ENCODE peak calls at places on chromosomes 7 and 10, in five cellular contexts. N is K562, H is HepG2, T is GM12878, Q is SK-N-SH. K is an unnamed sample.

GRCh38 chr10:110226926-110227641 is 19.7 kb downstream of the MXI1 start:
- DNase-seq in N (peak; percentile 84), H (no peak), T (no peak), Q (no peak), K (peak; percentile 82)

GRCh38 chr10:52729259-52730104 is 43.1 kb downstream of the MBL2 start:
- DNase-seq in N (no peak), Q (peak; percentile 56), T (no peak), H (peak; percentile 12), K (no peak)

GRCh38 chr10:129773359-129773990 is 190.6 kb downstream of the EBF3 start:
- DNase-seq in Q (no peak), H (no peak), T (no peak), N (no peak), K (no peak)

GRCh38 chr7:159091041-159091440 is 53.6 kb downstream of the VIPR2 start:
- DNase-seq in Q (no peak), T (no peak), N (no peak), H (no peak), K (no peak)

GRCh38 chr7:105905209-105905910 is 29.0 kb upstream of the ATXN7L1 start:
- DNase-seq in N (no peak), T (no peak), Q (no peak), H (no peak), K (no peak)

GRCh38 chr10:29160110-29160669 is 128.7 kb upstream of the LYZL1 start:
- DNase-seq in N (no peak), Q (no peak), H (peak; percentile 25), T (no peak), K (no peak)

GRCh38 chr7:103605640-103606039 is 159.6 kb upstream of the SLC26A5 start:
- DNase-seq in H (no peak), Q (peak; percentile 3), T (no peak), N (no peak), K (no peak)

GRCh38 chr10:55519264-55519663 is 718.2 kb upstream of the PCDH15 start:
- DNase-seq in N (no peak), Q (no peak), T (no peak), H (no peak), K (no peak)

GRCh38 chr7:154795437-154795836 is 207.5 kb downstream of the PAXIP1 start:
- DNase-seq in H (no peak), Q (no peak), T (no peak), N (no peak), K (no peak)

GRCh38 chr7:1915956-1916620 is 246.0 kb downstream of the ELFN1 start:
- DNase-seq in T (no peak), N (no peak), H (no peak), Q (no peak), K (peak; percentile 29)

GRCh38 chr10:124602121-124602561 is 140.5 kb downstream of the LHPP start:
- DNase-seq in T (no peak), Q (no peak), H (no peak), N (no peak), K (no peak)

GRCh38 chr7:12796397-12797136 is 109.1 kb downstream of the ARL4A start:
- DNase-seq in N (peak; percentile 26), T (no peak), Q (no peak), H (no peak), K (no peak)

GRCh38 chr7:73992104-73992562 is 35.8 kb upstream of the ELN start:
- DNase-seq in H (no peak), T (no peak), Q (no peak), N (no peak), K (no peak)

GRCh38 chr7:19665399-19666008 is 43.3 kb downstream of the POLR1F start:
- DNase-seq in Q (peak; percentile 39), N (peak; percentile 35), H (peak; percentile 7), T (no peak), K (no peak)

GRCh38 chr7:89072094-89072493 is 276.6 kb upstream of the TEX47 start:
- DNase-seq in H (no peak), T (no peak), N (no peak), Q (no peak), K (no peak)

GRCh38 chr7:2932761-2933251 is 88.7 kb upstream of the GNA12 start:
- DNase-seq in Q (peak; percentile 60), N (no peak), T (no peak), H (no peak), K (no peak)

GRCh38 chr10:51145388-51145787 is 71.1 kb downstream of the PRKG1 start:
- DNase-seq in H (no peak), N (no peak), T (no peak), Q (no peak), K (no peak)

GRCh38 chr10:94630017-94630688 is 53.4 kb upstream of the CYP2C18 start:
- DNase-seq in N (peak; percentile 23), H (peak; percentile 21), Q (peak; percentile 23), T (no peak), K (no peak)

DNA sequence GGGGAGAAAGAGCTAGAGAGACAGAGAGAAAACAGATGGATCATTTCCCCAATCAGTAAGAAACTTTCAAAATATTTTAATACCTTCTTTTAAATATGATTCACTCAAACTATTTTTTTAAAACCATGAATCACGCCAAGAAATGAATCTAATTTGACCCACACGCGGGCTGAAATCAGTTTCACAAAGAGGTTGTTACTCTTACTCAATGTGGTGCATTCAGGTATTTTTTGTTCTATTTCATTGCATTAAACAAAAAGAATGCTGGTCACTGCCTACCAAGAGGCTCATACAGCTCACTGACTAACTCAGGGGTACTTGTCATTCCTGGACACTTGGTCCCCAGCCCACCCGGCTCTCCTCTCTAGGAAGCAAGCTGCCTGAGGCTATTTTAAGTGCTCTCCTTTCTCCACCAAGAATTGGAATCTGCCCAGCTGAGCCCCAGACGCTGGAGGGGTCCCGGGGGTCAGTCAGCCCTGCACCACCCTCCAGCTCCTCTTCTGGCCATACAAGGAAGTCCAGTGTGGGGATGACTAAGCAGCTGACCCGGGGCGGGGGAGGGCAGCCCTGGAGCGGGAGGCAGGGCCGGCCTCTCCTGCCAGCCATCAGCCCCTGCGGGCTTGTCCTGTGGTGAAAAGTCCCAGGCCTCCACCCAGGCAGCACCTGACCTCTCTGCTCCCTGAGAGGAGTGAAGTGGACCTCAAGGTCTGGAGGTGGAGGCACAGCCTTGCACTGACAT is 21.7 kb upstream of the PFKP start:
- DNase-seq in Q (peak; percentile 67), T (no peak), H (peak; percentile 27), N (peak; percentile 91), K (no peak)
- TF ChIP-seq CTCF in Q (peak; percentile 49), T (no peak), H (no peak), N (peak; percentile 60), K (no peak)

DNA sequence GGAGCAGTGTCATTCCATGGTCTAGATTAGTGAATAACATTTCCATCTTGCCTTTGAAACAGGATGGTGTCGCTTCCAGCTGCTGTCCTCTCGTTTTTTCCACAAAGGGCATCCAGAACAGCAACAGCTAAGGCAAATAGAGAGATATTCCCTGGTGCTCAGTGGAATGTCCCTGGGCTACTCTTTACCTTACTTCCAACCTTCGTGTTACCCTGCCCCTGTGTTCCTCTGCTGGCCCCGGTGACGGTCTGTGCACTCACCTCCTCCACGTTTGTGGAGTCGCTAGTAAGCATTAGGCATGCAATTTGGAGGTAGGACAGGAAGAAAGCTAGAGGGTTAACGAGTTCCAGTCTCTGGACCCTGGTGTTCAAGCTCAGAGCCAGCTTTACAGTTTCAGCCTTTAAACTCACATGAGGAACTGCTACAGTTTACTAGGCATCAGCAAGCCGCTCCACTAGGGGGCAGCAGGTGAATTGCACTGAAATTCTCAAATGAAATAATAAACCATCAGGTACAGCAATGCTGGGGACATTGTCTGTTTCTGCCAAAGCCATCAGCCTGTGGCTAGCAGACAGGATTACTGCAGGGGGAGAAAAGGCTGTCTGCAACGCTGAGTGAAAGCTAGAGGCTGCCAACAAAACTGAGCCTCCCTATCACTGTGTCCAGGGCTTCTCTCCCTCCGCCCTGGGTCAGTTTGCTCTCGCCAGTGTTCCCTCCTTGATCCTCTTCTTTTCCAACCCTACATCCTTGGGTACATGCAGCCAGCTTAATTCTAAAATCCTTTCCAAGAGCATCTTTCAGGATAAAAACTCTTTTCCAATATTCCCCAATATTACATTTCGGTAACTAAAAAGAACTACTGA is 9.0 kb downstream of the MRPL32 start:
- DNase-seq in Q (peak; percentile 62), T (peak; percentile 48), H (peak; percentile 56), N (peak; percentile 73), K (peak; percentile 66)
- TF ChIP-seq REST in Q (no peak), T (no peak), H (no peak), N (no peak), K (no peak)

DNA sequence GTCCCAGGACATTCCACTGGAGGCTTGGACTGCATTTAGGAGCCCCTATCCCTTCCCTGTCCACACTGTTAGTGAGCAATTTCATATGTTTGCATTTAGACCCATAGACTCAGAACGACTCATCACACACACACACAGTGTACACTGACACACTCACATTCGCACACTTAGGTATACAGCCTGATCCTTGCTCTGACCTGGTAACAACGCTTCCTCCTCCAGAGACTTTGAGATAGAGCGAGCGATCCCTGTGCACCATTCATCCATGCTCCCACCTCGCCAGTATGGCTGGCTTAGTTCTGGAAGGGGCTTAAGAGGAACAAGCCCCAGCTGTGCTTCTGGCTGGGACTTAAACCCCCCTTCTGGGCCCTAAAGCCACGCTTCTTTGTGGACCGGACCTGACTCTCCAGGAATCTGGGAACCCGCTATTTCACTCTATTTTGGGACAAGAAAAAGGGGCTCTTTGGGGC is 905 bp upstream of the HOXA13 start:
- DNase-seq in N (no peak), T (no peak), Q (no peak), H (no peak), K (no peak)
- TF ChIP-seq GABPA in N (no peak), T (no peak), Q (no peak), H (no peak), K (no peak)

DNA sequence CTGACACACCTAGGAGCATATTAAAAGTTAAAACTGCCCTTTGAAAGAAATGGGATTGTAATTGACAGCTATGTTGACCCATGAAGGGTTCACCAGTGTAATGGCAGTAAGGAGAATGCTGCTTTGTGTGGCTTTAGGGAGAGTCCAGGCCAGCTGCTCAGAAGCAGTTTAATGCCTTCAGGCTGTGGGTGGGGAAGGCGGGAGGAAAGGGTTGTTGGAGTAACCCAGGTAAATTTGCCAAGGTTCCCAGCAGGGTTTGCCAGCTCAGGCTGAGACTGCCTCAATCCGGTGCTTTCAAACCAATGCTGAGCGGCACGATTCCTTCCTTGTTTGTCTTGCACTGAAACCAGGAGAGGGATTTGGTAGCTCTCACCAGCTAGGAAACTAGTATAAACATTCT is 637.2 kb downstream of the INHBA start:
- DNase-seq in T (no peak), N (no peak), H (no peak), Q (no peak), K (no peak)
- TF ChIP-seq CTCF in T (no peak), N (no peak), H (no peak), Q (no peak), K (no peak)

GRCh38 chr10:103235775-103236174 is 9.9 kb upstream of the RPEL1 start:
- DNase-seq in Q (no peak), H (no peak), N (no peak), T (no peak), K (no peak)

GRCh38 chr10:103232772-103233488 is 12.8 kb upstream of the RPEL1 start:
- DNase-seq in Q (no peak), N (no peak), T (no peak), H (peak; percentile 88), K (no peak)

GRCh38 chr10:103241262-103242011 is 4.2 kb upstream of the RPEL1 start:
- DNase-seq in N (no peak), Q (no peak), H (peak; percentile 50), T (no peak), K (peak; percentile 63)

GRCh38 chr10:103238506-103239252 is 7.0 kb upstream of the RPEL1 start:
- DNase-seq in H (peak; percentile 63), Q (no peak), N (no peak), T (no peak), K (no peak)
- TF ChIP-seq REST in H (no peak), Q (no peak), N (no peak), T (no peak), K (no peak)